ENCODE peak calls at places on chromosome 12, in five cellular contexts. P is Caco-2; C is NB4; M is activated CD4-positive, alpha-beta T cell treated with anti-CD3 and anti-CD28 coated beads for 1 hour; Y is ACHN. N is an unnamed sample.

GRCh38 chr12:96248532-96248931 is 54.4 kb downstream of the ELK3 start:
- DNase-seq in M (no peak), C (no peak), Y (no peak), P (no peak), N (no peak)

GRCh38 chr12:16579041-16579440 is 26.9 kb downstream of the LMO3 start:
- DNase-seq in M (no peak), C (no peak), Y (no peak), P (no peak), N (no peak)

GRCh38 chr12:11555743-11556625 is 93.5 kb upstream of the ETV6 start:
- DNase-seq in M (no peak), Y (no peak), C (peak), P (no peak), N (no peak)

GRCh38 chr12:3885179-3886094 is 12.2 kb upstream of the PARP11 start:
- DNase-seq in Y (peak), P (no peak), M (no peak), C (peak), N (peak)

GRCh38 chr12:115810166-115810565 is 467.3 kb downstream of the MED13L start:
- DNase-seq in M (no peak), C (no peak), Y (no peak), P (no peak), N (no peak)

GRCh38 chr12:112992541-112993398 is 14.5 kb downstream of the OAS2 start:
- DNase-seq in M (no peak), C (peak), P (peak), Y (peak), N (peak)

GRCh38 chr12:77124767-77125166 is 59.4 kb upstream of the E2F7 start:
- DNase-seq in C (no peak), Y (no peak), P (no peak), M (no peak), N (no peak)

GRCh38 chr12:52151859-52152783 is 39.7 kb downstream of the KRT80 start:
- DNase-seq in M (peak), P (no peak), Y (peak), C (peak), N (peak)

GRCh38 chr12:22631863-22632463 is 7.0 kb downstream of the ETNK1 start:
- DNase-seq in P (no peak), C (peak), M (no peak), Y (peak), N (peak)

GRCh38 chr12:97556201-97556824 is 93.7 kb downstream of the RMST start:
- DNase-seq in P (peak), C (no peak), Y (peak), M (no peak), N (no peak)

GRCh38 chr12:805022-805632 is 52.7 kb downstream of the WNK1 start:
- DNase-seq in M (no peak), C (peak), Y (no peak), P (no peak), N (no peak)

GRCh38 chr12:81800298-81801148 is 41.4 kb upstream of the PPFIA2 start:
- DNase-seq in Y (no peak), M (no peak), C (no peak), P (no peak), N (no peak)

GRCh38 chr12:7113389-7113871 is 4.4 kb upstream of the C1RL start:
- DNase-seq in P (peak), Y (peak), C (peak), M (no peak), N (peak)

GRCh38 chr12:87274594-87275245 is 754.5 kb downstream of the C12orf50 start:
- DNase-seq in Y (peak), C (peak), P (no peak), M (no peak), N (peak)

GRCh38 chr12:40692617-40693502 is 621 bp downstream of the CNTN1 start:
- DNase-seq in Y (no peak), P (no peak), C (no peak), M (no peak), N (no peak)

GRCh38 chr12:55809274-55809673 is 8.2 kb downstream of the SARNP start:
- DNase-seq in P (no peak), M (no peak), C (no peak), Y (no peak), N (no peak)

GRCh38 chr12:92628476-92628875 is 74.3 kb upstream of the PLEKHG7 start:
- DNase-seq in Y (peak), M (no peak), P (no peak), C (no peak), N (no peak)

GRCh38 chr12:88691811-88692210 is 111.5 kb upstream of the KITLG start:
- DNase-seq in M (no peak), Y (no peak), C (no peak), P (no peak), N (no peak)

GRCh38 chr12:65765436-65765813 is 58.9 kb upstream of the HMGA2 start:
- DNase-seq in M (no peak), P (no peak), Y (peak), C (no peak), N (no peak)

GRCh38 chr12:67590122-67590795 is 58.3 kb upstream of the DYRK2 start:
- DNase-seq in P (no peak), Y (no peak), M (no peak), C (no peak), N (no peak)

GRCh38 chr12:41981758-41982157 is 162.9 kb downstream of the GXYLT1 start:
- DNase-seq in Y (no peak), C (no peak), M (no peak), P (no peak), N (no peak)

GRCh38 chr12:84913151-84913550 is 552 bp upstream of the SLC6A15 start:
- DNase-seq in P (no peak), M (no peak), C (no peak), Y (peak), N (no peak)

GRCh38 chr12:3491938-3492867 is 1.2 kb downstream of the PRMT8 start:
- DNase-seq in P (peak), M (peak), C (peak), Y (peak), N (peak)

GRCh38 chr12:24937553-24938244 is 11.2 kb downstream of the BCAT1 start:
- DNase-seq in C (no peak), P (no peak), Y (peak), M (no peak), N (no peak)

GRCh38 chr12:22529281-22530060 is 14.9 kb downstream of the C2CD5 start:
- DNase-seq in P (no peak), C (peak), Y (peak), M (no peak), N (peak)

GRCh38 chr12:5166976-5167375 is 123.3 kb downstream of the KCNA5 start:
- DNase-seq in Y (peak), C (no peak), P (no peak), M (no peak), N (no peak)

GRCh38 chr12:6097384-6097783 is 27.1 kb downstream of the VWF start:
- DNase-seq in C (no peak), Y (no peak), P (no peak), M (no peak), N (no peak)

GRCh38 chr12:82144505-82144904 is 213.7 kb downstream of the CCDC59 start:
- DNase-seq in Y (no peak), C (peak), M (no peak), P (no peak), N (no peak)

GRCh38 chr12:93819048-93819491 is 141.9 kb downstream of the CRADD start:
- DNase-seq in C (no peak), M (no peak), P (no peak), Y (no peak), N (no peak)

GRCh38 chr12:8648598-8649205 is 13.9 kb downstream of the MFAP5 start:
- DNase-seq in M (no peak), Y (no peak), C (no peak), P (no peak), N (no peak)

GRCh38 chr12:12757121-12757520 is 28.3 kb upstream of the APOLD1 start:
- DNase-seq in M (no peak), Y (no peak), P (no peak), C (no peak), N (no peak)

GRCh38 chr12:109759595-109759994 is 46.0 kb downstream of the FAM222A start:
- DNase-seq in Y (no peak), C (no peak), M (no peak), P (peak), N (no peak)

GRCh38 chr12:108394196-108394595 is 55.1 kb upstream of the CMKLR1 start:
- DNase-seq in M (no peak), C (no peak), Y (no peak), P (no peak), N (no peak)

GRCh38 chr12:42372154-42372791 is 46.3 kb downstream of the PPHLN1 start:
- DNase-seq in P (no peak), Y (peak), M (no peak), C (peak), N (peak)